ENCODE peak calls at places on chromosomes 2 and 18, in nine cellular contexts. H is NCI-H460; R is dermis microvascular lymphatic vessel endothelial cell; I is foreskin fibroblast; Z is right cardiac atrium; B is activated CD8-positive, alpha-beta memory T cell treated with anti-CD3 and anti-CD28 coated beads for 24 hours; Q is stomach; F is osteocyte; P is Peyer's patch. A is an unnamed sample.

GRCh38 chr2:138364554-138365162 is 136.9 kb upstream of the SPOPL start:
- DNase-seq in F (no peak), R (no peak), I (peak; percentile 9), B (no peak), H (no peak), P (no peak), Z (no peak), Q (no peak), A (no peak)

GRCh38 chr2:178522950-178523595 is 42.8 kb downstream of the PLEKHA3 start:
- DNase-seq in F (peak; percentile 94), R (peak; percentile 82), P (peak; percentile 76), I (peak; percentile 49), B (peak; percentile 91), Z (peak; percentile 92), H (peak; percentile 63), Q (peak; percentile 80), A (no peak)

GRCh38 chr18:33517950-33518349 is 60.1 kb upstream of the ASXL3 start:
- DNase-seq in P (no peak), R (no peak), Q (no peak), I (no peak), B (no peak), Z (no peak), H (no peak), F (no peak), A (no peak)

GRCh38 chr2:144943986-144944385 is 424.1 kb upstream of the ZEB2 start:
- DNase-seq in I (peak; percentile 34), P (no peak), Z (no peak), B (no peak), Q (no peak), R (peak; percentile 64), H (peak; percentile 94), F (no peak), A (no peak)

GRCh38 chr18:42760290-42760689 is 355.2 kb downstream of the RIT2 start:
- DNase-seq in B (no peak), Q (no peak), Z (no peak), I (no peak), F (no peak), P (no peak), H (no peak), R (no peak), A (no peak)

GRCh38 chr2:17558053-17558452 is 17.6 kb downstream of the VSNL1 start:
- DNase-seq in B (no peak), F (no peak), Q (no peak), I (no peak), H (no peak), P (no peak), R (no peak), Z (no peak), A (no peak)

GRCh38 chr2:110961024-110961423 is 159.7 kb upstream of the BCL2L11 start:
- DNase-seq in P (no peak), H (no peak), I (no peak), Z (no peak), R (no peak), F (no peak), B (no peak), Q (no peak), A (no peak)

GRCh38 chr2:45380131-45380836 is 230.8 kb downstream of the SRBD1 start:
- DNase-seq in H (no peak), I (peak; percentile 51), Z (no peak), F (no peak), B (no peak), P (no peak), R (peak; percentile 52), Q (no peak), A (no peak)